ENCODE peak calls at places on chromosomes 4 and X, in four cellular contexts. Y is amniotic stem cell, Q is T-helper 1 cell, R is NAMALWA. K is an unnamed sample.

GRCh38 chrX:43973249-43973672 is at the start of gene NDP:
- DNase-seq in R (no peak), Y (no peak), Q (no peak), K (no peak)

GRCh38 chr4:162565730-162566129 is 401.9 kb upstream of the FSTL5 start:
- DNase-seq in R (no peak), Q (no peak), Y (no peak), K (no peak)

GRCh38 chrX:54358424-54359211 is 772 bp upstream of the WNK3 start:
- DNase-seq in Q (no peak), R (no peak), Y (peak; percentile 7), K (peak; percentile 18)

GRCh38 chrX:150664290-150664689 is 28.9 kb upstream of the MTMR1 start:
- DNase-seq in R (no peak), Q (no peak), Y (no peak), K (no peak)

GRCh38 chr4:153539058-153539826 is 73.1 kb downstream of the TMEM131L start:
- DNase-seq in Y (no peak), Q (no peak), R (no peak), K (no peak)

GRCh38 chr4:61997813-61998212 is 797.7 kb downstream of the ADGRL3 start:
- DNase-seq in Q (no peak), Y (no peak), R (no peak), K (no peak)

GRCh38 chr4:6313216-6313615 is 43.6 kb downstream of the WFS1 start:
- DNase-seq in R (no peak), Q (no peak), Y (no peak), K (no peak)

GRCh38 chr4:145619639-145619996 is 433 bp downstream of the MMAA start:
- DNase-seq in R (no peak), Y (no peak), Q (peak; percentile 13), K (peak; percentile 34)

GRCh38 chr4:180081072-180081471 is 2162.1 kb upstream of the TENM3 start:
- DNase-seq in R (no peak), Y (no peak), Q (no peak), K (no peak)

GRCh38 chr4:107718351-107718965 is 1.6 kb downstream of the PAPSS1 start:
- DNase-seq in R (peak; percentile 26), Y (no peak), Q (no peak), K (no peak)

GRCh38 chrX:16658284-16658683 is 8.3 kb downstream of the S100G start:
- DNase-seq in R (no peak), Q (no peak), Y (no peak), K (no peak)

GRCh38 chr4:113935190-113935589 is 44.3 kb downstream of the ARSJ start:
- DNase-seq in R (no peak), Q (no peak), Y (no peak), K (no peak)

GRCh38 chr4:87505862-87506261 is 23.3 kb downstream of the SPARCL1 start:
- DNase-seq in Q (no peak), R (no peak), Y (no peak), K (no peak)

GRCh38 chrX:148540114-148540513 is 39.7 kb downstream of the AFF2 start:
- DNase-seq in Y (no peak), R (no peak), Q (no peak), K (no peak)

GRCh38 chrX:115409551-115409950 is 120.0 kb downstream of the LUZP4 start:
- DNase-seq in R (no peak), Y (no peak), Q (no peak), K (no peak)

GRCh38 chrX:154531626-154532025 is 15.0 kb downstream of the G6PD start:
- DNase-seq in Q (no peak), R (no peak), Y (no peak), K (no peak)

GRCh38 chr4:67103001-67103737 is 442.1 kb downstream of the CENPC start:
- DNase-seq in Q (no peak), Y (no peak), R (peak; percentile 5), K (no peak)

K was measured in CD4-positive, alpha-beta T cell.